ENCODE peak calls at places on chromosomes 2 and 18, in five cellular contexts. H is IMR-90, M is H1, S is mesenchymal stem cell, F is neuronal stem cell. W is an unnamed sample.

GRCh38 chr2:133841905-133842304 is 273.6 kb upstream of the NCKAP5 start:
- DNase-seq in F (no peak), S (peak), M (no peak), H (peak), W (no peak)

GRCh38 chr2:205675861-205676516 is 6.3 kb upstream of the NRP2 start:
- DNase-seq in H (peak), M (no peak), F (peak), S (peak), W (no peak)

GRCh38 chr2:20353597-20353996 is 3.0 kb upstream of the PUM2 start:
- DNase-seq in M (no peak), H (no peak), S (no peak), F (no peak), W (no peak)

GRCh38 chr2:65061146-65061909 is 5.1 kb downstream of the CEP68 start:
- DNase-seq in S (no peak), H (no peak), F (no peak), M (no peak), W (no peak)

GRCh38 chr2:171788316-171788993 is 101.2 kb downstream of the DYNC1I2 start:
- DNase-seq in F (no peak), S (no peak), M (peak), H (no peak), W (peak)

GRCh38 chr2:39696072-39696471 is 30.4 kb downstream of the TMEM178A start:
- DNase-seq in H (peak), M (no peak), F (peak), S (peak), W (no peak)

GRCh38 chr2:152200562-152201465 is 25.3 kb upstream of the STAM2 start:
- DNase-seq in S (peak), M (peak), H (peak), F (no peak), W (peak)

GRCh38 chr2:166375205-166375735 is 474 bp downstream of the SCN9A start:
- DNase-seq in H (peak), S (peak), F (no peak), M (no peak), W (no peak)

GRCh38 chr18:9494778-9495302 is 19.5 kb downstream of the RALBP1 start:
- DNase-seq in H (peak), M (no peak), F (no peak), S (peak), W (no peak)

GRCh38 chr18:5167827-5168226 is 29.2 kb downstream of the AKAIN1 start:
- DNase-seq in H (no peak), F (no peak), S (no peak), M (no peak), W (no peak)

GRCh38 chr2:109554758-109555157 is 59.0 kb downstream of the SEPTIN10 start:
- DNase-seq in H (no peak), M (no peak), F (no peak), S (no peak), W (no peak)

GRCh38 chr2:43086451-43087221 is 139.8 kb downstream of the ZFP36L2 start:
- DNase-seq in H (peak), F (no peak), M (peak), S (peak), W (no peak)
- H3K14ac ChIP-seq in H (peak), F (peak), M (no peak), S (no peak), W (no peak)

DNA sequence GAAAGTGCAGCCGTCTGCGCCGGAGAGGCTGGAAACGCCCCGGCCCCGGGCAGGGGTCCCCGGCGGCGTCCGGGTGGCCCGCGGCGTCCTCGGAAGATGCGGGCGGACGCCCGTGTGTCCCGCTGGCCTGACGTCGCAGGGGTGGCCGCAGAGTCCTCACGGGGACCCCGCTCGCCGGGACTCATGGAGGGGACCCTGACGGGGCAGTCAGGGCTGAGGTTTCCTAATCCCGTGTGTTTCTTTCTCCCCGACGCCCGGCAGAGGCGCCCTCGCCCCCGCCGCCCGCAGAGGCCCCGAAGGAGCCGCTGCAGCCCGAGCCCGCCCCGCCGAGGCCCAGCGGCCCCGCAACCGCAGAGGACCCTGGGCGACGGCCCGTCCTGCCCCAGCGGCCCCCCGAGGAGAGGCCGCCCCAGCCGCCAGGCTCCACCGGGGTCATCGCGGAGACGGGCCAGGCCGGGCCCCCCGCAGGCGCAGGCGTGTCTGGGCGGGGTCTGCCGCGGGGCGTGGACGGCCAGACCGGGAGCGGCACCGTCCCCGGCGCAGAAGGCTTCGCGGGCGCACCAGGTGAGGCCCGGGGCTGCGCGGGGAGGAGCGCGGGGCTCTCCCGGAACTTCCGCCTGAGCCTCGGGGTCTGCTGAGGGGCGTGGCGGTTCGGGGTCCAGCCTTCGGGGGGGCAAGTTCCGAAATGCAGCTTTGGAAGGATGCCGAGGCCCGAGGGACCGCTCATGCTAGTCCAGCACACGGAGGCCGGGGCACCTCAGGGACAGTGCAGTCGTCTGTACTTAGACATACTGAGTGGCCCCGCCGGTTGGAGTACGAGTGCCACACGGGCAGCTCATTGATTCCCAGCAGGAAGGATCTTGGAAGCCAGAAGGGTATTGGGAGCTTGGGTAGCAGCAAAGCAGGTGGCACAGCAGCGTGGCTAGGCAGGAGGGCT is 60.0 kb downstream of the EMILIN2 start:
- DNase-seq in S (peak), M (no peak), F (no peak), H (no peak), W (peak)
- H2BK120ac ChIP-seq in S (peak), M (no peak), F (peak), H (no peak), W (no peak)

GRCh38 chr2:120854766-120855530 is 119.3 kb downstream of the GLI2 start:
- DNase-seq in M (no peak), S (peak), H (no peak), F (no peak), W (no peak)

GRCh38 chr2:120857422-120857821 is 121.8 kb downstream of the GLI2 start:
- DNase-seq in M (no peak), S (no peak), F (no peak), H (no peak), W (no peak)

GRCh38 chr2:120856421-120856862 is 120.8 kb downstream of the GLI2 start:
- DNase-seq in H (peak), F (peak), S (peak), M (no peak), W (peak)

GRCh38 chr2:120854014-120854620 is 118.4 kb downstream of the GLI2 start:
- DNase-seq in M (no peak), H (no peak), F (no peak), S (no peak), W (no peak)

GRCh38 chr2:120855855-120856405 is 120.3 kb downstream of the GLI2 start:
- DNase-seq in H (no peak), S (no peak), M (no peak), F (no peak), W (no peak)
- H3K14ac ChIP-seq in H (peak), S (no peak), M (no peak), F (peak), W (no peak)

GRCh38 chr2:9391961-9392695 is 31.2 kb downstream of the ITGB1BP1 start:
- DNase-seq in S (no peak), H (no peak), M (no peak), F (no peak), W (no peak)

GRCh38 chr2:9388102-9388735 is 35.1 kb downstream of the ITGB1BP1 start:
- DNase-seq in S (no peak), F (no peak), M (no peak), H (no peak), W (no peak)

GRCh38 chr2:9390151-9390850 is 33.0 kb downstream of the ITGB1BP1 start:
- DNase-seq in M (no peak), S (no peak), H (no peak), F (no peak), W (no peak)

GRCh38 chr2:9390991-9391390 is 32.3 kb downstream of the ITGB1BP1 start:
- DNase-seq in F (no peak), M (no peak), S (no peak), H (no peak), W (no peak)

DNA sequence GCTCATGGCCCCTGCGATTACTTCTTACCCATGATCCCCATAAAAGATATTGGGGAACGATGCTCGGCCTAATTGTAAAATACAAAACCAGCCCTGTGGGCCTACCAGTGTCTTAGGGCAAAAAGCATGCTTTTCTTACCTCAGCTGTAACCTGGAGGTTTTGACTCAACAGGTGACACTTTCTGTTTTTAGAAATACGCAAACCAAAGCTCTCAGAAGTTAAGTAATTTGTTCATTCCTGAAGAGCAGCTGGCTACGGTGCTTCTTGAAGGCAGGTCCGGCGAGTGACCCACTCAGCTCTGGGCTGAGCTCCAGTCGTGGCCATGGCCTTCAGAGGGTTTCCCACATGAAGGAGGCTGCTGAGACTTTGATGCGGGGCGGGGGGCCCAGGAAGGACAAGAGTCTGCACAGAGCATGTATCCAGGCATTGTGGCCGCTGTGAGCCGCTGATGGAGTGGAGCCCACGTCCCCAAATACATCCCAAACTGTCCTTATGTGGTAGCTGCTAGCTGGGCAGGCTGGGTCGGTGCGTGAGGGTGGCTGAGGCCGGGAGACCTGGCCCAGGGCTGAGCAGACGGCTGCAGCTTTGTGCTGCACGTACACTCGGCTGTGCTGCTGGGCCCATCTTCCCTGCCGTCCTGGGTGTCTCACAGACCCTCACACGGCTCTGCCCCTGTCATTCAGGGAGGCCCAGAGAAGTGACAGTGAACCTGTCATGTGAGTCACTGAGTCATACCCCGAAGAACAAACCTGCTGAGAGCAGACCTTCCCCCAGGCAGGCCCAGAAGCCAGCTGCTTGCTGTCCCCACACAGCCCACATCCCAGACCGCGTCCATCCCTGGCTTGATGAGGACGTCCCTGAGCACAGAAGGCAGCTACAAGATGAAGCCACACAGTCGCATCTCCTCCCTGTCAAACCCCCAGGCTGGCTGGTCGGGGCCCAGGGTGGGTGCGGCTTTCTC is 34.1 kb downstream of the ITGB1BP1 start:
- DNase-seq in M (no peak), F (no peak), H (no peak), S (no peak), W (no peak)
- H2BK120ac ChIP-seq in M (no peak), F (no peak), H (no peak), S (no peak), W (no peak)

GRCh38 chr2:241469746-241470145 is 38.6 kb downstream of the STK25 start:
- DNase-seq in F (no peak), M (no peak), S (no peak), H (no peak), W (no peak)

GRCh38 chr2:241479026-241479898 is 29.1 kb downstream of the STK25 start:
- DNase-seq in H (no peak), M (no peak), S (no peak), F (no peak), W (no peak)

GRCh38 chr2:241478166-241478565 is 30.2 kb downstream of the STK25 start:
- DNase-seq in S (no peak), F (no peak), M (no peak), H (no peak), W (no peak)

GRCh38 chr2:241473399-241473798 is 35.0 kb downstream of the STK25 start:
- DNase-seq in H (no peak), S (no peak), M (no peak), F (no peak), W (no peak)

DNA sequence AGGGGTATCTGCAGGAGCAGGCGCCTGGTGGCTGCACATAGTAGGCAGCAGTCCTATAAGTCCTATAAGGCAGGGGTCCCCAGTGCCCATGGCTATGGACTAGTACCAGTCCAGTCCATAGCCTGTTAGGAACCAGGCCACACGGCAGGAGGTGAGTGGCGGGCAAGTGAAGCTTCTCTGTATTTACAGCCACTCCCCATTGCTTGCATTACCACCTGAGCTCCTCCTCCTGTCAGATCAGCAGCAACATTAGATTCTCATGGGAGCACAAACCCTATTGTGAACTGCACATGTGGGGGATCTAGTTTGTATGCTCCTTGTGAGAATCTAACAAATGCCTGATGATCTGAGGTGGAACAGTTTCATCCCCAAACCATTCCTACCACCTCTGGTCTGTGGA is 33.1 kb downstream of the STK25 start:
- DNase-seq in F (no peak), M (no peak), S (no peak), H (no peak), W (no peak)
- H3K14ac ChIP-seq in F (no peak), M (no peak), S (no peak), H (no peak), W (no peak)